ENCODE peak calls at places on chromosomes 13 and 19, in eight cellular contexts. P is CD8-positive, alpha-beta memory T cell; J is CD4-positive, alpha-beta memory T cell; A is K562; K is left lung; E is astrocyte; T is left ventricle myocardium inferior; W is GM23338. Z is an unnamed sample. For H3K36me3, H3K4me1 and H3K27me3, the result is how much of the 10 kb centered on the place peaks cover.

GRCh38 chr13:79913141-79913827 is 427.6 kb downstream of the SPRY2 start:
- DNase-seq in E (no peak), K (no peak), A (no peak), T (no peak), J (no peak), W (no peak), P (no peak), Z (no peak)

GRCh38 chr19:33458171-33458633 is 63.4 kb downstream of the PEPD start:
- DNase-seq in T (no peak), J (no peak), P (no peak), W (no peak), K (peak), E (no peak), A (no peak), Z (no peak)

GRCh38 chr13:89748716-89749115 is 1598.8 kb upstream of the MIR17HG start:
- DNase-seq in T (no peak), W (no peak), P (no peak), A (no peak), K (no peak), E (peak), J (no peak), Z (no peak)

GRCh38 chr13:88979465-88980180 is 1308.5 kb downstream of the SLITRK5 start:
- DNase-seq in E (peak), W (peak), J (no peak), A (no peak), P (no peak), K (no peak), T (no peak), Z (no peak)

GRCh38 chr13:103282571-103283450 is 216.6 kb upstream of the SLC10A2 start:
- DNase-seq in W (no peak), P (no peak), T (no peak), K (no peak), A (no peak), J (no peak), E (peak), Z (no peak)

GRCh38 chr19:15304140-15304705 is 28.1 kb downstream of the BRD4 start:
- DNase-seq in T (peak), J (no peak), E (no peak), W (no peak), P (no peak), A (no peak), K (no peak), Z (no peak)

GRCh38 chr13:83085186-83085900 is 796.9 kb downstream of the SLITRK1 start:
- DNase-seq in W (no peak), T (no peak), K (no peak), P (no peak), A (no peak), J (no peak), E (peak), Z (no peak)

GRCh38 chr19:12984683-12985048 is 10.6 kb upstream of the NFIX start:
- DNase-seq in K (no peak), J (no peak), T (no peak), A (peak), P (no peak), W (no peak), E (no peak), Z (no peak)

GRCh38 chr13:68727165-68727564 is 1380.5 kb upstream of the ATXN8OS start:
- DNase-seq in P (no peak), K (no peak), J (no peak), E (peak), T (no peak), W (no peak), A (no peak), Z (no peak)

GRCh38 chr13:48942131-48942530 is 33.6 kb upstream of the FNDC3A start:
- DNase-seq in J (no peak), K (no peak), W (no peak), P (no peak), T (no peak), E (peak), A (no peak), Z (no peak)

GRCh38 chr13:23960566-23961156 is 63.4 kb upstream of the C1QTNF9B start:
- DNase-seq in E (no peak), K (no peak), J (peak), T (no peak), A (peak), W (peak), P (no peak), Z (no peak)

GRCh38 chr13:113804017-113804702 is 45.1 kb downstream of the TMEM255B start:
- DNase-seq in T (no peak), P (peak), W (no peak), A (no peak), J (no peak), K (no peak), E (peak), Z (no peak)

GRCh38 chr19:31349160-31349881 is at the start of gene TSHZ3:
- DNase-seq in J (peak), P (peak), W (peak), A (peak), T (peak), E (peak), K (peak), Z (no peak)

GRCh38 chr13:98941118-98941517 is 36.7 kb downstream of the DOCK9 start:
- DNase-seq in K (no peak), J (no peak), E (no peak), A (no peak), W (no peak), T (no peak), P (no peak), Z (no peak)

GRCh38 chr13:109999659-110000533 is 213.5 kb upstream of the IRS2 start:
- DNase-seq in T (no peak), W (peak), P (no peak), K (no peak), J (no peak), A (no peak), E (no peak), Z (no peak)

DNA sequence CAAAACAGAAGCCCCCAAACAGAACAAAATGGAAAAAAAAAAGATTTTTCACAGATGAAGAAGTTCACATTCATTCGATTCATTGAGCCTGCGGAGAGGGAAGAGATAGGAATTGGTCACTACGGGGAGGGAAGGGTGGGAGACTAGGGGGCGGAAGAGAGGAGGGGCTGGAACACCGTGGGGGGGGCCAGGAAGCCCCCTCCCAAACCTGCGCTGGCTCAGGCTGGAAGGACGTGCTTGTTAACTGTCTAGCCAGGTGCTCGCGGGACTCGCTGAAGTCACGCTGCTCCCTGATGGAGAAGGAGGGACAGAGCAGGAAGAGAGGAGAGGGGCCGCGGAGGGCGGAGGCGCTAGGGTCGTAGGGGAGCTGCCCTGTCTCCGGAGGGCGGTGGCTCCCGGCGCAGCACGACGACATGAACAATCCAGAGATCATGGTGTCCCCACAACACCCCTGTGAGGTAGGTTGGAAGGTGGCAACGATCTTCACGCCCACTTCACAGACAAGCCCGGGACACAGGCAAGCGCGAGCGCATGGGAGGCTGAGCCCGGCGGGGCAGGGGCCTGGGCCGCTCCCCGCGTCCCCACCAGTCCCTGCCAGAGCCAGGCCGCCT is 10.5 kb downstream of the KHSRP start:
- DNase-seq in A (peak), W (peak), K (no peak), P (no peak), T (no peak), J (no peak), E (no peak), Z (no peak)
- H3K36me3 ChIP-seq in A (half or more), W (under half), K (half or more), P (under half), T (half or more), J (under half), E (under half), Z (under half)

GRCh38 chr13:112720251-112720650 is 30.4 kb downstream of the ATP11A start:
- DNase-seq in T (no peak), A (no peak), J (no peak), W (no peak), E (no peak), P (no peak), K (no peak), Z (no peak)

GRCh38 chr13:112720814-112721197 is 31.0 kb downstream of the ATP11A start:
- DNase-seq in P (no peak), J (no peak), E (no peak), W (no peak), A (no peak), K (no peak), T (no peak), Z (no peak)

GRCh38 chr13:112719016-112719415 is 29.2 kb downstream of the ATP11A start:
- DNase-seq in A (no peak), W (no peak), K (peak), T (no peak), J (no peak), E (peak), P (no peak), Z (no peak)

GRCh38 chr13:112718318-112718717 is 28.5 kb downstream of the ATP11A start:
- DNase-seq in E (no peak), A (no peak), J (no peak), T (no peak), W (no peak), P (no peak), K (peak), Z (no peak)

GRCh38 chr13:112719556-112719955 is 29.7 kb downstream of the ATP11A start:
- DNase-seq in A (no peak), E (no peak), K (no peak), P (no peak), W (no peak), J (no peak), T (no peak), Z (no peak)
- H3K4me1 ChIP-seq in A (under half), E (under half), K (under half), P (under half), W (under half), J (under half), T (under half), Z (under half)

DNA sequence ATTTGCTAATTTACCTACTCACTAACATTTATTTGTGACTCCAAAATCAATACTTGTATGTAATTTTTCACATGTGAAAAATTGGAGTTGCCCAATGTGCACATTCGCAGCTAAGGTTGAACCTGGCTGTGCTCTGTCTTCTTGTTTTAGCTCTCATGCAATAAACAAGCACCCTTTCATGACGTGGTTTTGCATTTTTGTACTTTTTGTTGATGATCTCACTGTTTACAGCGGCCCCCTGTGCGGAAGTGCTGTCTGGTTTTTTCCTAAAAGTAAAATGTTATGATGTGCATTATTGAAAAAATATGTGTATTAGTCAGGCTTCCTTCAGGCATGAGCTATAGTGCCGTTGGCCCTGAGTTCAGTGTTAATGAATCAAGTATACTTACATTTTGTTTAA is 18.1 kb downstream of the DGKH start:
- DNase-seq in J (no peak), T (no peak), E (peak), P (no peak), A (no peak), W (no peak), K (no peak), Z (no peak)
- H3K27me3 ChIP-seq in J (under half), T (under half), E (under half), P (under half), A (under half), W (under half), K (under half), Z (under half)

GRCh38 chr19:18904334-18905057 is 8.5 kb upstream of the CERS1 start:
- DNase-seq in T (no peak), J (no peak), E (no peak), P (no peak), W (no peak), A (no peak), K (no peak), Z (no peak)
- H3K36me3 ChIP-seq in T (half or more), J (under half), E (under half), P (under half), W (under half), A (half or more), K (half or more), Z (half or more)

GRCh38 chr19:51157265-51157664 is 15.2 kb downstream of the SIGLEC7 start:
- DNase-seq in E (no peak), P (no peak), T (no peak), J (no peak), W (no peak), A (no peak), K (no peak), Z (no peak)
- H3K4me1 ChIP-seq in E (under half), P (under half), T (under half), J (under half), W (under half), A (under half), K (under half), Z (under half)